ENCODE peak calls at places on chromosomes 6 and 20, in seven cellular contexts. One of them, this sample, is unnamed.

GRCh38 chr20:20286061-20286460 is 81.8 kb upstream of the INSM1 start:
- DNase-seq in lower lobe of right lung: no peak
- DNase-seq in NCI-H748 treated with DMSO at 0.1 percent for 48 hours: no peak
- DNase-seq in stromal cell of bone marrow: no peak
- DNase-seq in activated gamma-delta T cell treated with anti-CD3 and anti-CD28 coated beads, Interleukin-2, amount 50 U/mL, for 16 hours: no peak
- DNase-seq in neural crest cell: no peak
- DNase-seq in RWPE1: no peak
- DNase-seq in this sample: no peak

GRCh38 chr20:61702246-61702645 is 363.4 kb downstream of the TAF4 start:
- DNase-seq in RWPE1: no peak
- DNase-seq in NCI-H748 treated with DMSO at 0.1 percent for 48 hours: no peak
- DNase-seq in lower lobe of right lung: no peak
- DNase-seq in neural crest cell: no peak
- DNase-seq in activated gamma-delta T cell treated with anti-CD3 and anti-CD28 coated beads, Interleukin-2, amount 50 U/mL, for 16 hours: no peak
- DNase-seq in stromal cell of bone marrow: no peak
- DNase-seq in this sample: no peak

GRCh38 chr20:58670659-58671058 is 19.6 kb downstream of the STX16 start:
- DNase-seq in stromal cell of bone marrow: no peak
- DNase-seq in neural crest cell: no peak
- DNase-seq in RWPE1: no peak
- DNase-seq in lower lobe of right lung: no peak
- DNase-seq in activated gamma-delta T cell treated with anti-CD3 and anti-CD28 coated beads, Interleukin-2, amount 50 U/mL, for 16 hours: no peak
- DNase-seq in NCI-H748 treated with DMSO at 0.1 percent for 48 hours: no peak
- DNase-seq in this sample: no peak

GRCh38 chr6:137715589-137716045 is 151.4 kb upstream of the TNFAIP3 start:
- DNase-seq in NCI-H748 treated with DMSO at 0.1 percent for 48 hours: no peak
- DNase-seq in neural crest cell: no peak
- DNase-seq in RWPE1: no peak
- DNase-seq in stromal cell of bone marrow: no peak
- DNase-seq in lower lobe of right lung: no peak
- DNase-seq in activated gamma-delta T cell treated with anti-CD3 and anti-CD28 coated beads, Interleukin-2, amount 50 U/mL, for 16 hours: peak; percentile 17
- DNase-seq in this sample: no peak

GRCh38 chr6:82283771-82284420 is 36.4 kb upstream of the IBTK start:
- DNase-seq in NCI-H748 treated with DMSO at 0.1 percent for 48 hours: no peak
- DNase-seq in stromal cell of bone marrow: no peak
- DNase-seq in RWPE1: no peak
- DNase-seq in neural crest cell: no peak
- DNase-seq in lower lobe of right lung: no peak
- DNase-seq in activated gamma-delta T cell treated with anti-CD3 and anti-CD28 coated beads, Interleukin-2, amount 50 U/mL, for 16 hours: no peak
- DNase-seq in this sample: no peak

GRCh38 chr20:37165031-37165430 is 14.1 kb upstream of the RPN2 start:
- DNase-seq in lower lobe of right lung: no peak
- DNase-seq in stromal cell of bone marrow: no peak
- DNase-seq in RWPE1: no peak
- DNase-seq in neural crest cell: no peak
- DNase-seq in NCI-H748 treated with DMSO at 0.1 percent for 48 hours: no peak
- DNase-seq in activated gamma-delta T cell treated with anti-CD3 and anti-CD28 coated beads, Interleukin-2, amount 50 U/mL, for 16 hours: no peak
- DNase-seq in this sample: no peak

GRCh38 chr6:7535498-7535897 is 6.0 kb upstream of the DSP start:
- DNase-seq in lower lobe of right lung: no peak
- DNase-seq in stromal cell of bone marrow: peak; percentile 36
- DNase-seq in neural crest cell: no peak
- DNase-seq in RWPE1: no peak
- DNase-seq in activated gamma-delta T cell treated with anti-CD3 and anti-CD28 coated beads, Interleukin-2, amount 50 U/mL, for 16 hours: no peak
- DNase-seq in NCI-H748 treated with DMSO at 0.1 percent for 48 hours: no peak
- DNase-seq in this sample: no peak

GRCh38 chr20:63471719-63472158 is 716 bp downstream of the KCNQ2 start:
- DNase-seq in lower lobe of right lung: no peak
- DNase-seq in RWPE1: no peak
- DNase-seq in NCI-H748 treated with DMSO at 0.1 percent for 48 hours: no peak
- DNase-seq in stromal cell of bone marrow: no peak
- DNase-seq in activated gamma-delta T cell treated with anti-CD3 and anti-CD28 coated beads, Interleukin-2, amount 50 U/mL, for 16 hours: no peak
- DNase-seq in neural crest cell: no peak
- DNase-seq in this sample: no peak

GRCh38 chr6:134176283-134176975 is 124.0 kb upstream of the SLC2A12 start:
- DNase-seq in NCI-H748 treated with DMSO at 0.1 percent for 48 hours: no peak
- DNase-seq in stromal cell of bone marrow: no peak
- DNase-seq in activated gamma-delta T cell treated with anti-CD3 and anti-CD28 coated beads, Interleukin-2, amount 50 U/mL, for 16 hours: no peak
- DNase-seq in neural crest cell: peak; percentile 30
- DNase-seq in lower lobe of right lung: peak; percentile 75
- DNase-seq in RWPE1: no peak
- DNase-seq in this sample: peak; percentile 41

GRCh38 chr6:71745525-71745924 is 140.8 kb upstream of the RIMS1 start:
- DNase-seq in NCI-H748 treated with DMSO at 0.1 percent for 48 hours: no peak
- DNase-seq in neural crest cell: no peak
- DNase-seq in activated gamma-delta T cell treated with anti-CD3 and anti-CD28 coated beads, Interleukin-2, amount 50 U/mL, for 16 hours: no peak
- DNase-seq in RWPE1: no peak
- DNase-seq in stromal cell of bone marrow: no peak
- DNase-seq in lower lobe of right lung: no peak
- DNase-seq in this sample: no peak

This sample was measured in Caco-2.